ENCODE peak calls at places on chromosomes 16 and 17, in four cellular contexts. P is heart left ventricle, L is tibial nerve, D is uterus. Y is an unnamed sample.

GRCh38 chr16:79805621-79806020 is 205.1 kb upstream of the MAF start:
- DNase-seq in P (no peak), L (no peak), D (no peak), Y (no peak)

GRCh38 chr16:85081765-85082164 is 30.5 kb downstream of the CIBAR2 start:
- DNase-seq in P (no peak), L (no peak), D (no peak), Y (peak; percentile 78)

GRCh38 chr16:71845639-71846431 is at the start of gene ATXN1L:
- DNase-seq in P (peak; percentile 95), L (peak; percentile 86), D (peak; percentile 90), Y (peak; percentile 98)

GRCh38 chr17:35660902-35661301 is 70.5 kb upstream of the RASL10B start:
- DNase-seq in P (no peak), L (no peak), D (no peak), Y (no peak)

GRCh38 chr16:65200857-65201256 is 79.0 kb upstream of the CDH11 start:
- DNase-seq in P (no peak), L (no peak), D (no peak), Y (no peak)

GRCh38 chr17:20226814-20227482 is 217.8 kb downstream of the SPECC1 start:
- DNase-seq in P (peak; percentile 89), L (peak; percentile 80), D (peak; percentile 83), Y (peak; percentile 65)

GRCh38 chr16:81548901-81549546 is 104.4 kb downstream of the CMIP start:
- DNase-seq in P (peak; percentile 13), L (no peak), D (no peak), Y (no peak)

GRCh38 chr16:8697965-8698364 is 23.5 kb downstream of the ABAT start:
- DNase-seq in P (no peak), L (no peak), D (no peak), Y (no peak)

GRCh38 chr17:77208217-77208808 is 67.5 kb downstream of the SEC14L1 start:
- DNase-seq in P (peak; percentile 56), L (peak; percentile 35), D (peak; percentile 46), Y (no peak)

GRCh38 chr16:88636488-88637265 is 1.7 kb upstream of the IL17C start:
- DNase-seq in P (no peak), L (no peak), D (no peak), Y (no peak)

GRCh38 chr17:48871551-48872351 is 20.8 kb upstream of the ATP5MC1 start:
- DNase-seq in P (peak; percentile 57), L (peak; percentile 45), D (peak; percentile 35), Y (no peak)

GRCh38 chr16:66150691-66151090 is 215.8 kb upstream of the CDH5 start:
- DNase-seq in P (no peak), L (no peak), D (no peak), Y (no peak)

GRCh38 chr17:49117581-49118230 is 14.9 kb upstream of the B4GALNT2 start:
- DNase-seq in P (no peak), L (no peak), D (no peak), Y (no peak)

GRCh38 chr17:67180275-67180674 is 64.7 kb downstream of the HELZ start:
- DNase-seq in P (no peak), L (no peak), D (no peak), Y (no peak)

GRCh38 chr17:67174190-67174589 is 70.8 kb downstream of the HELZ start:
- DNase-seq in P (no peak), L (no peak), D (no peak), Y (no peak)

GRCh38 chr17:67177732-67178131 is 67.3 kb downstream of the HELZ start:
- DNase-seq in P (no peak), L (no peak), D (no peak), Y (no peak)

GRCh38 chr17:67181825-67182224 is 63.2 kb downstream of the HELZ start:
- DNase-seq in P (no peak), L (no peak), D (no peak), Y (no peak)

DNA sequence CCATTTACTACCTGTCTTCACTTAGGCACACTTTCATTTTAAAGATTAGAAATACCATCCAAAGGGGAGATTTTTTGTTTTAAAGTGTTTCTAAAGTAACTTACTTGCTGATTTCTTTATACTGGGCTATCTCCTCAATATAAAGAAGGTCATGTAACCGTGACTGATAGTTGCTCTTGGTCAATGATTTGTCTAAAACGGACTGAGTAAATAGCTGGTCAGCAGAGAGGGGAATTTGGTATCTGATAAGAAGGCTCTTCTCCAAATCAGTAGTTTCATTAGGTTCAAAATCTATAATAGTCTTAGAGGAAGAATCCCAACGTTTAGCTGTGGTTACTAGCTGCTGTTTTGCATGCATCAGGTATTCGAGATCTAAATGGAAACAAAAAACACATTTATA is 66.4 kb downstream of the HELZ start:
- DNase-seq in P (no peak), L (no peak), D (no peak), Y (no peak)
- TF ChIP-seq POLR2A in P (no peak), L (no peak), D (no peak), Y (no peak)

DNA sequence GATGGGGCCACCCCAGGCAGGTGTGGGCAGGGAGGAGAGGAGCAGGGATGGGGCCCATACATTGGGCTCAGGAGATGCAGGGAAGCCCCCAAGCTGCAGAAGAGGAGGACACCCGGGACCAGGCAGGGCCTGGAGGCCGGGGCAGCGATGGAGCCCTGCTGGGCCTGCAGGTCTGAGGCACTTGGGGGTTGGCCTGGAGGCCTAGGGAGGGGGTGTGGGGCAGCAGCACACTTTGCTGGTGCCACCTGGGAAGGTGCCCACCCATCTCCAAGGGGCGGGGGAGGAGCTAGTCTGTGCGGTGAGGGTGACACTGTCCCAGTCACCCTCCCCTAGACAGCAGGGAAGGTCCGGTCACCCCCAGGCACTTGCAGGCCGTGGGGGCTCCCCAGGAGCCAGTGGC is 6.4 kb upstream of the CCDC57 start:
- DNase-seq in P (no peak), L (no peak), D (no peak), Y (no peak)
- H3K4me3 ChIP-seq in P (no peak overlapping the region), L (no peak overlapping the region), D (no peak overlapping the region), Y (no peak overlapping the region)

GRCh38 chr16:31093132-31093703 is 1.4 kb downstream of the VKORC1 start:
- DNase-seq in P (no peak), L (no peak), D (no peak), Y (no peak)
- TF ChIP-seq POLR2A in P (no peak), L (no peak), D (no peak), Y (no peak)

GRCh38 chr17:29369831-29370735 is 20.1 kb upstream of the TAOK1 start:
- DNase-seq in P (peak; percentile 62), L (peak; percentile 60), D (peak; percentile 50), Y (peak; percentile 44)
- H3K4me3 ChIP-seq in P (no peak overlapping the region), L (no peak overlapping the region), D (no peak overlapping the region), Y (no peak overlapping the region)

GRCh38 chr17:42682400-42683384 is at the start of gene CNTNAP1:
- DNase-seq in P (peak; percentile 69), L (no peak), D (peak; percentile 80), Y (no peak)
- TF ChIP-seq POLR2A in P (no peak), L (no peak), D (no peak), Y (no peak)

GRCh38 chr17:75587718-75588545 is at the start of gene MYO15B:
- DNase-seq in P (peak; percentile 77), L (peak; percentile 25), D (peak; percentile 75), Y (peak; percentile 29)
- H3K4me3 ChIP-seq in P (peak within 1 kb of the TSS; percentile 80), L (peak within 1 kb of the TSS; percentile 87), D (peak within 1 kb of the TSS; percentile 65), Y (peak within 1 kb of the TSS; percentile 28)

DNA sequence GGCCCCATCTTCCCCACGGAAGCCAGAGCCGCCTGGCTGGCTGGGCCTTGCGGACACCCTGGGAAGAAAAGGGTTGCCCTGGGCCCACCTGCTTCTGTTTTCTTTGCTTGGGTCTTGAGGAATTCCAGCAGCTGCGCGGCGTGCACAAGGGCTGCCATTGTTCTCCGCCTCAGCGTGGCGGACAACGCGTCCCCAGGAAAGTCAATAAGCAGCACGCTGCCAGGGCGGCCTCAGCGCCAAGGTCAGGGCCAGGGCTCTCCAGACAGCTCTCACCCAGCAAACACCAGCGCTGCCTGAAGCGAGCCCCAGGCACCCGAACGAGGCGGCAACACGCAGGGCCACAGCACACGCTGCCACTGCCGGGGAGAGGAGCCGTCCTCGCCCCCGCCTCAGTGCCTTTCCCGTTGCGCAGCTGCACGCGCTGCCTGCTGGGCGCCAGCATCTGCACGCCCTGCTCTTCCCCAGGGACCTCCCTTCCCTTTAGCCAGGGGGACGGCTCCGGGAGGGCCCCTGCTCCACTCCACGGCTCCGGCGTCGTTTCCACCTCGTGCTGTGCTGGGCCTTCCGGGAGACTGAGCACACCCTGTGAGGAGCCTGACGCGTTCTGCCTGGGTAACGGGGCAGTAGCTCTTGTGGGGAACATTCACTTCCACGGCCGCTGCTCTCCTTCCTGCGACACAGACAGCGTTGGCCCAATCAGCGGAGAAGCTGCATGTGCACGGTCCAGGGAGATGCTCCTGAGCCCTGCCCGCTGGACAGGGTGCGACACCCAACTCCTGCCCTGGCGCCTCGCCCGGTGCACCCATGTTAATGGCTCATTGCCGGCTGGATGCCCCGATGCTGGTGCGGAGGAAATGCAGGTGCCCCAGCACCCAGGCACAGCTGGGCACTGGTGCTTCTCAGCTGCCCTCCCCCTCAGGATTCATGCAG is 57.8 kb downstream of the LMF1 start:
- DNase-seq in P (peak; percentile 23), L (no peak), D (no peak), Y (no peak)
- TF ChIP-seq POLR2A in P (no peak), L (peak; percentile 16), D (no peak), Y (no peak)

DNA sequence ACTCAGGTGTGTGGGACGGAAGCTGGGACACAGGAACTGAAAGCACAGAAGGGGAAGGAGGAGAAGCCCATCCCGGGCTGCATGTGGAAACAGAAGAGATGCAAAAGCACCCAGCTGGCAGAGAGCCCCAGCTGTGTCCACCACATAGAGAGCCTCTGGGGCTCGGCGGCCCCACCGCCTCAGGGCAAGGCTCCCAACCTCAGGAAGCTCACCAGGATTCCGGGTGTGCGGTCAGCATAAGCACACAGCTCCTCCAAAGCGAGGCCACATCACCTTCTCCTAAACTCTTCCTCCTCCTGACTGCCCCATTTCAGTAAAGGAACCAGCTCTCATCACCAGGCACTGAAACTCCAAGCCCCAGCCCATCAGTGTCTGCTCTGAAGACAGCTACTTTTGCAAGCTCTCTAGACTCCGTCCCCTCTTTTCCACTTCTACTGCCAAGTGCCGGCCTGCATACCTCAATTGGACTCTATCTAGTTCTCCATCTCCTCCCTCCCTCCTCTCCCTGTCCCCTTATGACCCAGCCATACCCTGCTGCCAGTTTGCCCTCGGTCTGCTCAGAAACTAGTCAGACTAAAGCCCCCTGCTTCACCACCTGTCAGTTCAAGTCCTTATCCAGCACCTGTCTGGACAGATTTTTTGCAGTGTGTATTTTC is 6.0 kb downstream of the ST3GAL2 start:
- DNase-seq in P (peak; percentile 63), L (no peak), D (no peak), Y (no peak)
- H3K4me3 ChIP-seq in P (no peak overlapping the region), L (no peak overlapping the region), D (no peak overlapping the region), Y (no peak overlapping the region)

DNA sequence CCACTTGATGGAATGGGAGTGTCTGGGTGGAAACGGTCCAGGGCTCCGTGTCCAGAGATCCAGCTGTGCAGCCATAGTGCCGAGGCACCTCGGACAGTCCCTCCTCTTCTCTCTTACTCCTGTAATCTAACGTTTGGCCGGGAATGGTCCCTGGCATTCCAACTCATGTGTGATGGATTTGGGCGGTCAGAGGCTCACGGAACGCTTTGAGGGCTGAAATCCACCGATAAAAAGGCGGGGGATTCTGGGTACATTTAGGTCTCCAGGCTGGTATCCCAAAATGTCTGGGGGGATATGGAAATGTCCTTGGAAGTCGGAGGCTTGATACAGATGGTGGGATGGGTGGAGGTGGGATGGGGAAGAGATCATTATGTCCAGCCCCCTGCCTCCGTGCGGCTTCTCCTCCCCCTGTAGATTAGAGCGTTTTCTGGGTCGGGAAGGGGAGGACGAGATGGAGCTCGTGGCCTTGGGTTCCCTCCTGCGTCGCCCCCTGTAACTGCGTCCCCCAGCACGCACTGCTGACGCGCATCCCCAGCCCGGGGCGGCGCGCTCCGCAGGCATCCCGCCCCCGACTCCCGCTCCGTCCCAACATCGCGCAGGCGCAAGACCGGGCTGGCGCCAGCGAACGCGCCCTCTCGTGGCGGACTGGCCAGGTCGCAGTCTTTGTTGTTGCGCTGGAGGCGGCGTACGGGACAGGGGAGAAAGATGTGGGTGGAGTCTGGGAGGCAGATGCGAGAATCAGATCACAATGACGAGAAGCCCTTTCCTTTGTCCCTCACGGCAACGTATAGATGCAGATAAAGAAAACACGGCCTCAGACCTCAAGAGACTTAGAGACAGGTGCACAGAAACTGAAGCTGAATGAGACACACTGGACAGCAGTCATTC is 4.5 kb upstream of the SGCA start:
- DNase-seq in P (peak; percentile 93), L (peak; percentile 86), D (peak; percentile 96), Y (peak; percentile 88)
- TF ChIP-seq POLR2A in P (no peak), L (peak; percentile 62), D (peak; percentile 74), Y (no peak)